ENCODE peak calls at places on chromosomes 13 and 19, in four cellular contexts. R is IMR-90, A is K562, F is GM12878. G is an unnamed sample.

GRCh38 chr13:78029891-78030290 is 111.3 kb upstream of the EDNRB start:
- DNase-seq in R (no peak), A (no peak), F (no peak), G (no peak)

GRCh38 chr13:34748561-34748960 is 193.5 kb upstream of the NBEA start:
- DNase-seq in R (no peak), A (no peak), F (no peak), G (no peak)

GRCh38 chr13:113406321-113407102 is 42.6 kb upstream of the GRTP1 start:
- DNase-seq in R (no peak), A (no peak), F (no peak), G (no peak)

GRCh38 chr13:69264362-69265334 is 843.0 kb upstream of the ATXN8OS start:
- DNase-seq in R (no peak), A (peak), F (no peak), G (no peak)

GRCh38 chr19:5926641-5927438 is 12.8 kb downstream of the CAPS start:
- DNase-seq in R (no peak), A (no peak), F (no peak), G (no peak)

GRCh38 chr19:35468637-35469036 is 20.6 kb downstream of the FFAR2 start:
- DNase-seq in R (no peak), A (peak), F (peak), G (no peak)

GRCh38 chr13:61410669-61411297 is 4.9 kb downstream of the PCDH20 start:
- DNase-seq in R (peak), A (peak), F (no peak), G (peak)

GRCh38 chr13:52846567-52847321 is 1.7 kb downstream of the PCDH8 start:
- DNase-seq in R (peak), A (no peak), F (no peak), G (peak)

GRCh38 chr19:40671404-40671803 is 19.0 kb downstream of the NUMBL start:
- DNase-seq in R (no peak), A (no peak), F (no peak), G (no peak)

DNA sequence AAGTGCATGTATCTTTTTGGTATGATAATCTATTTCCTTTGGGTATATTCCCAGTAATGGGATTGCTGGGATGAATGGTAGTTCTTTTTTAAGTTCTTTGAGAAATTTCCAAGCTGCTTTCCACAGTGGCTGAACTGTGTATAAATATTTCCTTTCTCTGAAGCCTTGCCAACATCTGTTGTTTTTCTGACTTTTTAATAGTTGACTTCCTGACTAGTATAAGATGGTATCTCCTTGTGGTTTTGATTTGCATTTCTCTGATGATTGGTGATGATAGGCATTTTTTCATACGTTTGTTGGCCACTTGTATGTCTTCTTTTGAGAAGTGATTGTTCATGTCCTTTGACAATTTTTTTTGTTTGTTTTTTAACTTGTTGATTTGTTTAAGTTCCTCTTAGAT is 61.6 kb upstream of the PCDH17 start:
- DNase-seq in R (no peak), A (no peak), F (no peak), G (peak)
- TF ChIP-seq FOS in R (no peak), A (no peak), F (no peak), G (no peak)

GRCh38 chr13:30872195-30872594 is 33.9 kb upstream of the MEDAG start:
- DNase-seq in R (no peak), A (no peak), F (no peak), G (peak)

GRCh38 chr13:30870049-30870884 is 35.8 kb upstream of the MEDAG start:
- DNase-seq in R (peak), A (peak), F (no peak), G (peak)

GRCh38 chr13:30869491-30869890 is 36.6 kb upstream of the MEDAG start:
- DNase-seq in R (peak), A (no peak), F (no peak), G (peak)

GRCh38 chr13:30871713-30872029 is 34.4 kb upstream of the MEDAG start:
- DNase-seq in R (no peak), A (no peak), F (no peak), G (peak)

DNA sequence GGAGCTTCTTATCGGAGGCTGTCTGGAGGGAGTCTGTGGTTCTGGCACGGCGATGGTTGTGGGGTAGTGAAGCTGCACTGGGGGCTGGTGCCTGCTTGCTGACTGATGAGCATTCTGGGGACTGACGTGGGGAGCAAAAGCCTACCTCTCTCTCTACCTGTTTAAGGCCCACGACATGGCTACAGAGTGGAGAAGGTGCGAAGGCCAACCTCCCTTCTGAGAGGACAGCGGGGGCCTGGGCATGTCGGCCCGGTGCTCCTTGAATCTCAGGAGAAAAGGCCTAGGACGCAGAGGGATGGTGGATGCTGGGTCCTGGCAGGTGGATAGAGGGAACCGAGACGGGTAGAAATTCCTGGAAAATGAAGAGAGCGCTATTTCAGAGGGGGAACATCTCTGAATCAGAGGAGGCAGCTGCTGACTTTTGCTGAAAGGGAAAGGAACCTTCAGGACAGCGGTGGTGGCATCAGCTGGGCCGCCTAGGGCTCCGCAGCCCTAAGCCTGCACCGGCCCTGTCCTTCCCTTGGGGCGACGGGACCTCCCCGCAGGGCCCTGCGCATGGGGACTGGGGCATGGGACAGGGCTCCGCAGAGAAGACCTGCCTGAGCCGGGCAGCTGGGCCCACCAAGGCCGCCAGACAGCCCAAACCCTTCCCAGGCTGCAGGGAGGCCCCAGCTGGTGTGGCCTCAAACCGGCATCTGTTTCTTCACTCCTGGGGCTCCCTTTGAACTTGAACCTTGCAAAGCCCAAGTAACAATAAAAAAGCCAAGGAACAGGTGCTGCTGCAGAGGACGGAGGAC is 35.0 kb upstream of the MEDAG start:
- DNase-seq in R (no peak), A (no peak), F (no peak), G (no peak)
- TF ChIP-seq POLR2A in R (no peak), A (no peak), F (no peak), G (no peak)

DNA sequence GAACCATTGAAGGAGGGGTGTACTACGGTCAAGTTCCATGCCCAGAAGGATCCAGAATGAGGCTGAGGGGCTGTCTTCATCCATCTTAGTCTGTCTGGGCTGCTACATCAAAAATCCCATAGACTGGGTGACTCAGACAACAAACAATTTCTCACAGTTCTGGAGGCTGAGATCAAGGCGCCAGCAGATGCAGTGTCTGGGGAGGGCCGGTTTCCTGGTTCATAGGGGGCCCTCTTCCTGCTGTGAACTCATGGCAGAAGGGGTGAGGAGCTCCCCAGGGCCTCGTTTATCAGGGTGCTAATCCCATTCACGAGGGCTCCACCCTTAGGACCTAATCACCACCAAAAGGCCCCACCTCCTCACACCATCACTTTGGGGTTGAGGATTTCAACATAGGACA is 14.7 kb upstream of the KCTD15 start:
- DNase-seq in R (peak), A (no peak), F (no peak), G (no peak)
- TF ChIP-seq FOS in R (no peak), A (no peak), F (no peak), G (peak)

GRCh38 chr19:45527731-45528130 is 20.5 kb downstream of the VASP start:
- DNase-seq in R (no peak), A (peak), F (no peak), G (no peak)
- TF ChIP-seq POLR2A in R (no peak), A (no peak), F (peak), G (no peak)

DNA sequence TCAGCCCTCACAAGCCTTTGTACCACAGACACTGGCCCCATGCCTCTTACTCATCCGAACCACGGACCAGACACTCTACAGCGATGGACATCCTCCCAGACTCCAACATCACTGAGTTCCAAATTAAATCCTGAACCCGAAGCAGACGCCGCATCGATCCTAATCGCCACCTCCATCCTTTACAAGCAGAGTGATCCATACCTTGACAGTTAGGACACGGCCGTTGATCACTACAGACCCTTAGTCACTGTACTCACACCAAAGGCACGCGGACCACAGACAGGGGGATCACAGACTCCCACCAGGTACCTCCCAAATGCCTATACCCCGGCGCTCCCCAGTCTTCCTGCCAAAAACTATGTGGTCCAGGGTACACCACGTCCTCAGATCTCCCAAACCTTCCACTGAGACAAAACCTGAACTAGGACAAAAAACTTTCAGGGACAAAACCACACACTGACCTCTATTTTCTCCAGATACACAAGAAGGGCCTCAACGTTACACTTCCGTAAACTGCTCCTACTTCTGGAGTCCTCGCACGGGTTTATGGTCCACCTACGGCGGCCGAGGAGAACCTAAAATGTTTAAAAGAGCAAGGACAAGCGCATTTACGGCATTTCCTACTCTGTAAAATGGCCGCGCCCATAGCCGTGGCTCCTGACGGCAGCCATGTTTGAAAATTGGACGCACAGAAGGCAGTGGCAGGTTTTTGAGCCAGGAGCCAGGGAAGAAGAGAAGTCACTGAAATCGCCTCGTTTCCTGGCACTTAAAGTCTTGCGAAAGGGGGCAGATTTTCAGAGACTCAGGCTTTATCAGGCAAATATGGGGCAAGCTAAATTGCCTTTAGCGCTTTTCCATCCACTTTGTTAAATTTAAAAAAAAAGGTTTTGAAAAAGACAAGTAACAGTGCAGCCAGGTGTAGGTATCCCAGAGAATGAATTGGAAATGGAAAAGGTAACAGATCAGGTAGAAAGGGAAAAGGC is at the start of gene ZNF350:
- DNase-seq in R (peak), A (peak), F (peak), G (peak)
- TF ChIP-seq FOS in R (peak), A (no peak), F (no peak), G (no peak)

GRCh38 chr13:27966641-27967202 is 2.4 kb downstream of the CDX2 start:
- DNase-seq in R (no peak), A (no peak), F (no peak), G (no peak)

GRCh38 chr13:27965343-27965739 is 3.8 kb downstream of the CDX2 start:
- DNase-seq in R (no peak), A (no peak), F (no peak), G (no peak)

GRCh38 chr13:27967203-27967735 is 1.8 kb downstream of the CDX2 start:
- DNase-seq in R (no peak), A (no peak), F (no peak), G (no peak)

GRCh38 chr13:27964741-27965323 is 4.3 kb downstream of the CDX2 start:
- DNase-seq in R (no peak), A (no peak), F (no peak), G (no peak)

GRCh38 chr13:27965740-27966640 is 3.1 kb downstream of the CDX2 start:
- DNase-seq in R (no peak), A (no peak), F (no peak), G (no peak)
- TF ChIP-seq POLR2A in R (no peak), A (no peak), F (no peak), G (no peak)

GRCh38 chr13:50437252-50437651 is 406.2 kb downstream of the DLEU7 start:
- DNase-seq in R (peak), A (no peak), F (no peak), G (no peak)

GRCh38 chr13:50444726-50445125 is 398.8 kb downstream of the DLEU7 start:
- DNase-seq in R (no peak), A (no peak), F (no peak), G (no peak)

GRCh38 chr13:50438351-50438750 is 405.1 kb downstream of the DLEU7 start:
- DNase-seq in R (no peak), A (no peak), F (no peak), G (no peak)

DNA sequence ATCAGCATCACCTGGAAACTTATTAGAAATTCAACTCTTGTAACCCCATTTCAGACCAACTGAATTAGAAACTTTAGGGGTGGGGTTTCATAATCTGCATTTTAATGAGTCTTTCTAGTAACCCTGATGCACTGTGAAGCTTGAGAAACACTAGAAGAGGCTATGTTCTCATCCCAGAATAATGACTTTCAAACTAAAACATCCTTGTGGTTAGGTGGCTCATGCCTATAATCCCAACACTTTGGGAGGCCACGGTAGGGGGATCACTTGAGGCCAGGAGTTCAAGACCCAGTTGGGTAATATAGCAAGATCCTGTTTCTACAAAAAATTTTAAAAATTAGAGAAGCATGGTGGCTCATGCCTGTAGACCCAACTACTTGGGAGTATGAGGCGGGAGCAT is 402.4 kb downstream of the DLEU7 start:
- DNase-seq in R (peak), A (no peak), F (no peak), G (no peak)
- TF ChIP-seq FOS in R (no peak), A (no peak), F (no peak), G (no peak)

GRCh38 chr19:19663292-19664120 is at the start of gene ATP13A1:
- DNase-seq in R (peak), A (peak), F (peak), G (peak)
- TF ChIP-seq POLR2A in R (peak), A (peak), F (peak), G (peak)

G was measured in endothelial cell of umbilical vein.